ENCODE peak calls at places on chromosome 1, in ten cellular contexts. F, T, S, B, D, G, X, M, U and Z are unnamed samples.

GRCh38 chr1:212152308-212152693 is 116.8 kb downstream of the DTL start:
- DNase-seq in S (no peak), F (no peak), X (no peak), U (no peak), G (peak; percentile 15), D (no peak), T (no peak), M (no peak), B (no peak), Z (no peak)

GRCh38 chr1:12539320-12539704 is 78.7 kb downstream of the DHRS3 start:
- DNase-seq in B (no peak), F (no peak), G (no peak), T (no peak), S (no peak), M (no peak), X (peak; percentile 4), D (no peak), U (no peak), Z (no peak)

GRCh38 chr1:30001452-30002039 is 721.8 kb downstream of the MATN1 start:
- DNase-seq in T (no peak), D (no peak), S (no peak), F (no peak), X (no peak), U (no peak), G (no peak), B (no peak), M (no peak), Z (no peak)

GRCh38 chr1:182418929-182419328 is 18.5 kb upstream of the TEDDM1 start:
- DNase-seq in T (no peak), B (no peak), X (no peak), G (no peak), D (no peak), U (no peak), S (no peak), M (no peak), F (no peak), Z (no peak)

GRCh38 chr1:12052008-12052573 is 11.0 kb upstream of the TNFRSF8 start:
- DNase-seq in U (peak; percentile 88), B (peak; percentile 82), X (peak; percentile 45), T (no peak), D (peak; percentile 53), G (peak; percentile 87), M (no peak), S (peak; percentile 85), F (peak; percentile 42), Z (no peak)

GRCh38 chr1:212177542-212177941 is 107.7 kb upstream of the PPP2R5A start:
- DNase-seq in B (no peak), M (no peak), S (no peak), D (no peak), U (no peak), F (no peak), T (no peak), X (no peak), G (no peak), Z (no peak)

GRCh38 chr1:41355761-41356160 is 5.5 kb upstream of the FOXO6 start:
- DNase-seq in T (no peak), G (no peak), D (no peak), F (no peak), M (no peak), B (no peak), X (no peak), U (no peak), S (no peak), Z (no peak)

GRCh38 chr1:150234647-150235435 is 1.1 kb downstream of the ANP32E start:
- DNase-seq in F (peak; percentile 89), X (peak; percentile 71), M (peak; percentile 71), D (peak; percentile 93), U (peak; percentile 88), T (peak; percentile 52), S (peak; percentile 72), B (peak; percentile 89), G (peak; percentile 72), Z (peak; percentile 60)

GRCh38 chr1:97797403-97798183 is 123.2 kb downstream of the DPYD start:
- DNase-seq in X (no peak), B (no peak), F (no peak), S (peak; percentile 26), M (no peak), G (peak; percentile 42), D (no peak), U (peak; percentile 5), T (no peak), Z (no peak)

GRCh38 chr1:16175610-16176553 is 20.0 kb upstream of the EPHA2 start:
- DNase-seq in T (peak; percentile 49), D (no peak), B (no peak), U (peak; percentile 95), F (no peak), G (peak; percentile 92), M (no peak), X (peak; percentile 39), S (peak; percentile 95), Z (peak; percentile 82)